ENCODE peak calls at places on chromosome 17, in five cellular contexts. K is heart right ventricle, S is body of pancreas, N is psoas muscle, E is neuronal stem cell. Y is an unnamed sample.

GRCh38 chr17:44912763-44913544 is 2.3 kb downstream of the GFAP start:
- DNase-seq in N (no peak), E (no peak), K (no peak), S (no peak), Y (no peak)

GRCh38 chr17:38870259-38871165 is 654 bp downstream of the LASP1 start:
- DNase-seq in S (peak; percentile 72), K (peak; percentile 74), N (peak; percentile 84), E (no peak), Y (peak; percentile 46)

GRCh38 chr17:69928586-69928985 is 146.4 kb upstream of the KCNJ16 start:
- DNase-seq in S (peak; percentile 37), E (no peak), N (no peak), K (no peak), Y (no peak)

GRCh38 chr17:37261286-37261685 is 114.5 kb upstream of the C17orf78 start:
- DNase-seq in E (no peak), N (no peak), K (no peak), S (no peak), Y (no peak)

GRCh38 chr17:75876938-75877751 is 1.2 kb downstream of the TRIM47 start:
- DNase-seq in E (no peak), N (peak; percentile 95), S (peak; percentile 95), K (peak; percentile 96), Y (peak; percentile 48)

GRCh38 chr17:74145756-74146155 is 57.7 kb upstream of the RPL38 start:
- DNase-seq in K (no peak), E (no peak), N (no peak), S (no peak), Y (no peak)

GRCh38 chr17:40485851-40486512 is 15.4 kb downstream of the TNS4 start:
- DNase-seq in N (peak; percentile 52), E (no peak), K (no peak), S (no peak), Y (no peak)

GRCh38 chr17:79838541-79839274 is 532 bp downstream of the CBX4 start:
- DNase-seq in N (peak; percentile 72), S (peak; percentile 64), K (peak; percentile 54), E (no peak), Y (peak; percentile 71)

GRCh38 chr17:64641499-64641898 is 20.6 kb downstream of the SMURF2 start:
- DNase-seq in S (peak; percentile 39), K (no peak), N (no peak), E (no peak), Y (no peak)

GRCh38 chr17:83009414-83010322 is 69.7 kb upstream of the METRNL start:
- DNase-seq in N (no peak), E (no peak), K (no peak), S (no peak), Y (no peak)

GRCh38 chr17:14301761-14302401 is 1.0 kb downstream of the HS3ST3B1 start:
- DNase-seq in S (peak; percentile 26), E (no peak), N (peak; percentile 62), K (peak; percentile 47), Y (no peak)

GRCh38 chr17:45893725-45894021 is 681 bp upstream of the MAPT start:
- DNase-seq in S (no peak), N (no peak), K (no peak), E (no peak), Y (no peak)

DNA sequence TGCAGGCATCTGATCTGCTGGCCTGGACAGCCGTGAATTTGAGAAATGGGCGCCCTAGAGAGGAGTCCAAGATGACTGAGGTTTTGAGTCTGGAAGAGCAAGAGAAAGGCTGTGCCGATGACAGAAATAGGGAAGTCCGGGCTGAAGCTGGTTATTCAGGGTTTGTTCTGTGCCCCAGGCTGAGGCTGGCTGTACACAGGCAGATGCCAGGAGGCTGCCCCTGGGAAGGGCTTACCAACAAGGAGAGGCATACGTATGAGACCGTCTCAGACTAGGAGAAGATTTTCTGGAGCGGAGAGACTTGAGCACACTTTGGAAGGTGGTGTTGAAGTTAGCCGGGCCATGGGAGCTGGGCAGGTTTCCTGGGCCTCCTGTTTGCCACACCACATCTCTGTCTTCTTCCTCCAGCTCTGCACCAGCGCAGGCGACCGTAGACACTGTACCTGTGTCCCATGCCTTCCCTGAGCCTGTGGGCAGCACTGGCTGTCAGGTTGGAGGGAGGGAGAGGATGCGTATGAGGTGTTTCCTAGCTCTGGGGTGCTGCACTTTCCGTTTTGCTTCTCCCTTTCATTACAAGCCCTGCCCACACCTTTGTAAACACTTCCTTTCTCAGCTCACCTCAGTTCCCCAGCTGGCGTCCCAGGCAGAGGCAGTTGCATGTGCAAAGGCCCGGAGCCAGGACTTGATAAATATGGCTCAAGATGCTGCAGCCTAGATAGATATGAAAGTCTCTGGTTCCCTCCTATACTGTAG is 80.8 kb downstream of the SPECC1 start:
- DNase-seq in S (no peak), K (no peak), E (no peak), N (no peak), Y (no peak)
- H3K27ac ChIP-seq in S (no peak overlapping the region), K (peak overlapping the region; percentile 90), E (no peak overlapping the region), N (peak overlapping the region; percentile 78), Y (no peak overlapping the region)

GRCh38 chr17:10727192-10727591 is 2.6 kb downstream of the TMEM220 start:
- DNase-seq in S (no peak), E (no peak), N (no peak), K (no peak), Y (no peak)
- H3K27ac ChIP-seq in S (no peak overlapping the region), E (no peak overlapping the region), N (no peak overlapping the region), K (no peak overlapping the region), Y (no peak overlapping the region)

DNA sequence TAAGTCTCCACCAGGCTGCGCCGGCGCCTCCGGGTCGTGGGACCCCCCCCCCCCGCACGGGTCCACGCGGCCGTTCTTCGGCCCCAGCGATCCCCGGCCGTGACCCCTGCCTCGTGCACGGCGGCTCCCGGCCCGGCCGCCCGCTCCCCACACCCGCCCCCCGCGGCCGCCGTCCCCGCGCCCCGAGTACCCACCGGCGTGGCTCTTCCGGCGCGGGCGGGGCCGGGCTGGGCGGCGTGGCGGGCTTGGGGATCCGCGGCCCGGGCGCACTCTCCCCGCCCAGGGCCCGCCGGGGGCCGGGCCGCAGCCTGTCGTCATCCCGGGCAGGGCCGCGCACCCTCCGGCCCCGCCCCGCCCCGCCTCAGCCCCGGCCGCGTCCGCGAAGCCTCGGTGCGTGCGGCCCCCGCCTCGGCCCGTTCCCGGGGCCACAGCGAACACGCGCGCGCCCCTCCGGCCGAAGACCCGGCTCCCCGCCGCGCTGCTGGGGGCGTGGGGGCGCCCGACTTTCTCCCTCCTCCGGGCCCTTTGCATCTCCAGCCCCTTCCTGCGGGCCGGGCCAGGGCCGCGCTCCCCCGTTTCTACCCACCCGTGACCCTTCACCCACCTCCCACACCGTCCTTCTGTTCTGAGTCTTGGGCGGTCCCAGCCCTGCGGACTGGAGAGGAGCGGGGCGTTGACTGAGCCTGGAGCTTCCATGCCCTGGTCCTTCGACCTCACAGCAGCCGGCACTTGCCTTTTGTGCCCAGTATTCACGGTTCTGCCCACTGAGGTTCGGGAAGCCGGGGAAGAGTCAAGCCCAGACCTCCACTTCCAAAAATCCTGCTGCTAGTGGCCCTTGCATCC is 859 bp downstream of the MYO1C start:
- DNase-seq in K (peak; percentile 80), N (peak; percentile 81), S (peak; percentile 70), E (no peak), Y (no peak)
- H3K27ac ChIP-seq in K (peak overlapping the region; percentile 94), N (peak overlapping the region; percentile 82), S (peak overlapping the region; percentile 71), E (no peak overlapping the region), Y (peak overlapping the region; percentile 68)

GRCh38 chr17:17088104-17088485 is 45.8 kb downstream of the MPRIP start:
- DNase-seq in N (no peak), K (no peak), S (no peak), E (no peak), Y (no peak)

GRCh38 chr17:17089206-17089550 is 46.9 kb downstream of the MPRIP start:
- DNase-seq in S (no peak), N (no peak), E (no peak), K (no peak), Y (no peak)

GRCh38 chr17:17088511-17089205 is 46.4 kb downstream of the MPRIP start:
- DNase-seq in S (no peak), E (no peak), K (no peak), N (no peak), Y (no peak)

GRCh38 chr17:17086585-17086984 is 44.3 kb downstream of the MPRIP start:
- DNase-seq in K (no peak), N (no peak), S (no peak), E (no peak), Y (no peak)

DNA sequence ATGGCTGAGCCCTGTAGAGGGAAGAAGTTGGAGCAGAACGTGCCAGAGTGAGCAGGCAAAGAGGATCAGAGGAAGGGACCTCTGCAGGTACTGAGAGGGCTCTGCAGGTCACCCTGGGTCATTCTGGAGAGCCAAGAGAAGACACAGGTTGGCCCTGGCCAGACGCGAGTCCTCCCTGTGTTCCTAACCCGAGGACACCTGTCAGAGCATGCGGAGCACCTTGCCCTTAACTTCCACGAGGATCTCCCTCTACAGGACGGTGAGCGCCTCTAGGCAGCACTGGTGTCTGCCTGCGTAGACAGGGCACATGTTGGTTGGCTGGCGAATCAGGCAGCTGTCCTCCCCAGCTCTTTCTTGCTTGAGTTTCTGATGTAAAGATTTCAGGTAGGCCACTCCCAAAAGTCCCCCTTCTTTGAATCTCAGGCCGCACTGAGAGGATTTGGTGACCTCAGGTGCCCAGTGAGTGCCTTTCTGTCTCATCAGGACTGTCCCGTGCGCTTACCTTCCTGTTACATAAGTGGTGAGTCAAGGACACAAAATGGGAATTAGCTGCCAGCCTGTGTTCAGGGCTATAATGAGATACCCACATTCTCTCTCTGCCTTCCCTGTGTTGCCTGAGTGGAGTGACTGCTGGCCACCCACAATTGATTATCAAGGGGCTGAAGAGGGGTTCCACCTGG is 45.3 kb downstream of the MPRIP start:
- DNase-seq in N (no peak), E (no peak), K (no peak), S (no peak), Y (no peak)
- H3K27ac ChIP-seq in N (peak overlapping the region; percentile 81), E (no peak overlapping the region), K (no peak overlapping the region), S (peak overlapping the region; percentile 9), Y (no peak overlapping the region)

GRCh38 chr17:66836063-66837005 is 1.4 kb downstream of the CACNG5 start:
- DNase-seq in E (no peak), K (no peak), S (no peak), N (no peak), Y (no peak)

GRCh38 chr17:66837883-66838665 is 3.2 kb downstream of the CACNG5 start:
- DNase-seq in S (no peak), E (no peak), N (no peak), K (no peak), Y (no peak)

GRCh38 chr17:66835476-66835875 is 559 bp downstream of the CACNG5 start:
- DNase-seq in N (no peak), K (no peak), S (no peak), E (no peak), Y (no peak)

GRCh38 chr17:66834919-66835454 is at the start of gene CACNG5:
- DNase-seq in K (no peak), E (no peak), N (no peak), S (no peak), Y (no peak)

DNA sequence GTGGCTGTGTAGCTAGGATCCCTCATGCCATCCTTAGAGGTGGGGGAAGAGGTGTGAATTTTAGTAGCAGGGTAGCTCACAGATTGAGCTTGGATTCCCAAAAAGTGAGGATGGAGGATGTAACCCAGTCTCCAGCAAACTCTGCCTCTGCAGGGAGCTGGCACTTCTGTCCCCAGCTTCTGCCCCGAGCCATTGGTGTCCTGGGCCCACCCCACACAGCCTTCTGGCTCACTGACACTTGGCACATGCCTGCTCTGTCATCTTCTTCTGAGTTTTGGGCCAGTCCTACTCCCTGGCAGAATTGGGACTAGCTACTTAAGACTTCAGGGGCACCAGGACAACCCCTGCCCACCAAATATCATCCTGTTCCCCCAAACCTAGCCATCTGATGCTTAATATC is 2.3 kb downstream of the CACNG5 start:
- DNase-seq in K (no peak), N (no peak), S (no peak), E (no peak), Y (no peak)
- H3K27ac ChIP-seq in K (no peak overlapping the region), N (no peak overlapping the region), S (no peak overlapping the region), E (no peak overlapping the region), Y (no peak overlapping the region)

Y was measured in substantia nigra.